ENCODE peak calls at places on chromosome 4, in five cellular contexts. P, S, V, H and T are unnamed samples.

GRCh38 chr4:29805871-29806480 is 914.2 kb upstream of the PCDH7 start:
- DNase-seq in P (no peak), S (no peak), V (no peak), H (no peak), T (no peak)

GRCh38 chr4:73335717-73336116 is 68.4 kb upstream of the ALB start:
- DNase-seq in P (no peak), S (no peak), V (no peak), H (no peak), T (no peak)

GRCh38 chr4:17771284-17771908 is 10.0 kb downstream of the FAM184B start:
- DNase-seq in P (no peak), S (no peak), V (no peak), H (no peak), T (no peak)

GRCh38 chr4:33961751-33962150 is 2282.6 kb downstream of the ARAP2 start:
- DNase-seq in P (no peak), S (no peak), V (no peak), H (no peak), T (no peak)

GRCh38 chr4:141849367-141849766 is 213.0 kb downstream of the IL15 start:
- DNase-seq in P (no peak), S (no peak), V (no peak), H (no peak), T (no peak)

GRCh38 chr4:174222266-174222872 is 61.1 kb downstream of the FBXO8 start:
- DNase-seq in P (no peak), S (no peak), V (no peak), H (no peak), T (no peak)

GRCh38 chr4:76458829-76459228 is 23.8 kb downstream of the SHROOM3 start:
- DNase-seq in P (no peak), S (no peak), V (no peak), H (no peak), T (no peak)

GRCh38 chr4:16457944-16458343 is 231.7 kb upstream of the TAPT1 start:
- DNase-seq in P (no peak), S (no peak), V (no peak), H (no peak), T (no peak)

GRCh38 chr4:137635108-137635507 is 102.8 kb upstream of the PCDH18 start:
- DNase-seq in P (no peak), S (no peak), V (no peak), H (no peak), T (no peak)

GRCh38 chr4:31411606-31412005 is 691.4 kb downstream of the PCDH7 start:
- DNase-seq in P (no peak), S (no peak), V (no peak), H (no peak), T (no peak)

GRCh38 chr4:110005461-110006056 is 92.9 kb downstream of the EGF start:
- DNase-seq in P (no peak), S (no peak), V (no peak), H (no peak), T (no peak)

GRCh38 chr4:11720292-11720691 is 291.6 kb upstream of the HS3ST1 start:
- DNase-seq in P (no peak), S (no peak), V (no peak), H (no peak), T (no peak)

GRCh38 chr4:139278450-139278849 is 1.6 kb downstream of the MGARP start:
- DNase-seq in P (no peak), S (no peak), V (no peak), H (no peak), T (no peak)

GRCh38 chr4:143291334-143291733 is 45.3 kb upstream of the GAB1 start:
- DNase-seq in P (no peak), S (no peak), V (no peak), H (no peak), T (no peak)

GRCh38 chr4:151921811-151922210 is 161.0 kb upstream of the GATB start:
- DNase-seq in P (no peak), S (no peak), V (no peak), H (no peak), T (no peak)

GRCh38 chr4:14719053-14719452 is 283.2 kb upstream of the CPEB2 start:
- DNase-seq in P (no peak), S (peak), V (no peak), H (no peak), T (no peak)

GRCh38 chr4:76306882-76307669 is 543 bp downstream of the STBD1 start:
- DNase-seq in P (peak), S (peak), V (peak), H (peak), T (no peak)

GRCh38 chr4:82462415-82462831 is 32.0 kb downstream of the ENOPH1 start:
- DNase-seq in P (peak), S (peak), V (peak), H (peak), T (peak)

GRCh38 chr4:138110815-138111214 is 131.3 kb downstream of the SLC7A11 start:
- DNase-seq in P (no peak), S (no peak), V (no peak), H (no peak), T (no peak)

GRCh38 chr4:40247350-40247749 is 50.5 kb downstream of the RHOH start:
- DNase-seq in P (peak), S (no peak), V (no peak), H (no peak), T (no peak)

GRCh38 chr4:23881674-23882337 is 8.0 kb downstream of the PPARGC1A start:
- DNase-seq in P (no peak), S (no peak), V (no peak), H (no peak), T (no peak)

GRCh38 chr4:7190668-7191545 is 1.4 kb upstream of the SORCS2 start:
- DNase-seq in P (no peak), S (no peak), V (peak), H (peak), T (peak)

GRCh38 chr4:140373328-140374129 is at the start of gene SCOC:
- DNase-seq in P (peak), S (peak), V (peak), H (peak), T (peak)
- TF ChIP-seq POLR2A in P (peak), S (no peak), V (peak), H (no peak), T (peak)

DNA sequence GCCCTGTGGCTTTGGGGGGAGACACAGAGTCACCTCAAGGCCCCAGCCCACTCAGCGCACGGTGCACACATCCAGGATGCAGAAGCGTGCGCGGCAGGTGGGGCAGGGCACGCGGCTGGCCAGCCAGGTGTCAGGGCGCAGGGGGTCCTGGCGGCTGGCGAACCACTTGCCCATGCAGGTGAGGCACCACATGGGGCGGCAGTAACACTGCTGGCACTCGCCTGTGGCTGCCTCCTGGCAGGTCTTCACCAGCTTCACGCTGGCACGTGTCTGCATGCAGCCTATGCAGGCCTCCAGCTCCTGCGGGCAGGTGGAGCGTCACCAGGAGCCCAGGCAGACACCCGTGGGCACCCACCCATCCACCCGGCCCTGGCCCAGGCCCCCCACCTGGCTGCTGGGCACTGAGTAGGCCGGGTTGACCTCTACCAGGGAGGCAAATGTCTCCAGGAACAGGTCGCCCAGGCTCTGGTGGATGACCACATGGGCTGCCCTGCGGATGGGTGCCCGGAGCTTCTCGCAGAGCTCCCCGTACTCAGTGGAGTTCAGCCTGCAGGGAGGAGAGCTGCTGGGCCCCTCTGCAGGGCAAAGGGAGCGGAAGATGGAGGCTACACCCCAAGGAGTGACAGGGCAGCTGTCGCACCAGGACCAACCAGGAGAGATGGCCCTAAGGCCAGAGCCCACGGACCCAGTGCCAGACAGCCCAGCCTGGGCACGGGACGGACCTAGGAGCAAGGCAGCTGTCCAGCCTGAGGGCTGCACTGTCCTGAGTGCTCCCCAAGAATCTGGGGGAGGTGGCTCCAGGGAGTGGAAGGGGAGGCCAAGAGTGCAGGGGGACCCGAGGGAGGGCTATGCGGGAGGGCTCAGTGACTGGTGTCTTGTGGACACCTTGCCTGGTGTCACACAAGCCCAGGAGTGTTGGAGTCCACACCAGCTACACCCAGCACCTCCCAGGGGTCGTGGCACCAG is 3.7 kb downstream of the TMEM129 start:
- DNase-seq in P (no peak), S (no peak), V (no peak), H (no peak), T (no peak)
- TF ChIP-seq POLR2AphosphoS5 in P (no peak), S (no peak), V (no peak), H (no peak), T (no peak)

GRCh38 chr4:1763550-1764080 is 29.5 kb upstream of the FGFR3 start:
- DNase-seq in P (peak), S (peak), V (no peak), H (no peak), T (no peak)
- H3K27ac ChIP-seq in P (no peak), S (no peak), V (no peak), H (no peak), T (no peak)

GRCh38 chr4:37891221-37892159 is 606 bp downstream of the TBC1D1 start:
- DNase-seq in P (peak), S (peak), V (peak), H (no peak), T (no peak)

GRCh38 chr4:37893164-37893563 is 2.3 kb downstream of the TBC1D1 start:
- DNase-seq in P (no peak), S (no peak), V (no peak), H (no peak), T (no peak)

GRCh38 chr4:37895271-37895670 is 4.4 kb downstream of the TBC1D1 start:
- DNase-seq in P (no peak), S (no peak), V (no peak), H (no peak), T (no peak)

GRCh38 chr4:37892641-37893040 is 1.8 kb downstream of the TBC1D1 start:
- DNase-seq in P (peak), S (no peak), V (no peak), H (no peak), T (no peak)

GRCh38 chr4:37896206-37896605 is 5.3 kb downstream of the TBC1D1 start:
- DNase-seq in P (no peak), S (no peak), V (no peak), H (no peak), T (no peak)
- TF ChIP-seq POLR2A in P (no peak), S (no peak), V (no peak), H (no peak), T (no peak)

GRCh38 chr4:186192068-186192751 is 843 bp downstream of the CYP4V2 start:
- DNase-seq in P (peak), S (peak), V (peak), H (peak), T (no peak)
- TF ChIP-seq POLR2AphosphoS5 in P (peak), S (no peak), V (peak), H (no peak), T (no peak)